ENCODE peak calls at places on chromosomes 4 and X, in five cellular contexts. G is hepatocyte, N is fibroblast of lung, Y is fibroblast of pulmonary artery, W is NB4. J is an unnamed sample.

GRCh38 chr4:84952004-84952403 is 14.5 kb downstream of the WDFY3 start:
- DNase-seq in W (no peak), N (peak), G (peak), Y (peak), J (peak)

GRCh38 chr4:14233126-14233525 is 605.6 kb upstream of the BOD1L1 start:
- DNase-seq in Y (no peak), W (no peak), N (no peak), G (no peak), J (no peak)

GRCh38 chr4:177964693-177965168 is 522.5 kb upstream of the AGA start:
- DNase-seq in Y (peak), W (no peak), N (peak), G (no peak), J (no peak)

GRCh38 chrX:39764441-39764914 is 333.3 kb downstream of the BCOR start:
- DNase-seq in Y (peak), G (no peak), N (peak), W (peak), J (no peak)

GRCh38 chrX:119606508-119607389 is 525 bp upstream of the NKRF start:
- DNase-seq in G (no peak), Y (no peak), N (peak), W (no peak), J (no peak)

GRCh38 chr4:77110707-77111106 is 34.9 kb upstream of the CCNI start:
- DNase-seq in W (no peak), N (no peak), Y (no peak), G (no peak), J (peak)

GRCh38 chr4:8325284-8325973 is 55.9 kb downstream of the HTRA3 start:
- DNase-seq in N (no peak), Y (no peak), G (no peak), W (no peak), J (no peak)

GRCh38 chr4:86968477-86969015 is 33.7 kb downstream of the AFF1 start:
- DNase-seq in N (no peak), W (no peak), Y (no peak), G (no peak), J (no peak)

GRCh38 chrX:20362268-20363002 is 95.7 kb upstream of the RPS6KA3 start:
- DNase-seq in W (no peak), G (peak), Y (peak), N (peak), J (no peak)

GRCh38 chr4:1264942-1265341 is 16.0 kb upstream of the CTBP1 start:
- DNase-seq in Y (no peak), G (no peak), W (no peak), N (no peak), J (no peak)

GRCh38 chrX:17740137-17741122 is 3.1 kb downstream of the SCML1 start:
- DNase-seq in N (no peak), W (no peak), G (no peak), Y (no peak), J (no peak)

GRCh38 chrX:1584237-1585011 is 7.0 kb upstream of the AKAP17A start:
- DNase-seq in W (no peak), G (no peak), Y (no peak), N (no peak), J (no peak)

GRCh38 chrX:152177497-152178269 is 39.3 kb upstream of the MAGEA10 start:
- DNase-seq in G (no peak), Y (no peak), W (no peak), N (peak), J (peak)

GRCh38 chrX:53713987-53714579 is 27.6 kb upstream of the HUWE1 start:
- DNase-seq in W (peak), Y (no peak), N (no peak), G (no peak), J (no peak)

GRCh38 chrX:53715336-53715924 is 28.9 kb upstream of the HUWE1 start:
- DNase-seq in Y (no peak), N (peak), G (no peak), W (no peak), J (no peak)

GRCh38 chrX:53716328-53717088 is 30.0 kb upstream of the HUWE1 start:
- DNase-seq in Y (peak), G (no peak), N (peak), W (peak), J (no peak)

GRCh38 chrX:53714580-53715335 is 28.2 kb upstream of the HUWE1 start:
- DNase-seq in G (no peak), Y (peak), N (peak), W (peak), J (peak)

GRCh38 chrX:53711446-53711845 is 24.9 kb upstream of the HUWE1 start:
- DNase-seq in N (no peak), W (no peak), G (no peak), Y (no peak), J (peak)
- TF ChIP-seq CTCF in N (no peak), W (no peak), G (no peak), Y (no peak), J (no peak)

GRCh38 chr4:28225005-28225404 is 1364.4 kb downstream of the STIM2 start:
- DNase-seq in Y (peak), G (peak), W (peak), N (peak), J (peak)
- TF ChIP-seq CTCF in Y (peak), G (peak), W (no peak), N (peak), J (peak)

GRCh38 chr4:64781737-64782326 is 372.6 kb upstream of the TECRL start:
- DNase-seq in Y (peak), G (peak), N (peak), W (peak), J (peak)
- TF ChIP-seq CTCF in Y (peak), G (peak), N (peak), W (peak), J (peak)

DNA sequence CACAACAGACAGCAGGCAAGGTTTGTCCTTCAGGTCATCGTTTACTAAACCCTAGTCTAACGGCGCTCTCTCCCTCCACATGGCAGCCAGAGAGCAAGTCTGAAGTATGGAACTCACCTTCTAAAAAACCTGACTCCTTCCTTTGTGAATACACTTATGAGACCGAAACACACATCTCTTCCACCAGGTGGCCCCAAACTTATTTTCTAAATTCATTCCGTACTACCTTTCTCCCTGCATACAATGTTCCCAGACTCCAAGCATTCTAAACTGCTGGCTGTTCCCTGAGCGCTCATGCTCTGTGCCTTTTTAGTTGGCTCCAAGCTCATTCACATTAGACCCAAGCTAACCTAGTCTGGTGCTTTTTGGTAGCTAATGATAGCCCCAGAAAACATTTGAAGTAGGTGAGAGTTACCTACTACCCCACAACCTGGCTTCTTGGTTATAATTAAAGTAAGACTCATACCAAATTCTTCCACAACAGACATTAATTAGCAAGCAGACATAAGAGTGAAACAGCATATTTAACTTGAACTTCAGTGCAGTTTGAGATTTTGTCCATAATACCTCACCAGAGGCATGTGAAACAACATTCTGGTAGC is 67.6 kb upstream of the DCLK2 start:
- DNase-seq in G (peak), Y (peak), W (peak), N (peak), J (peak)
- TF ChIP-seq CTCF in G (peak), Y (peak), W (peak), N (peak), J (peak)

GRCh38 chr4:145196747-145197146 is 16.4 kb upstream of the OTUD4 start:
- DNase-seq in N (no peak), Y (no peak), W (no peak), G (no peak), J (no peak)
- TF ChIP-seq CTCF in N (no peak), Y (no peak), W (no peak), G (no peak), J (no peak)

GRCh38 chr4:10063544-10064300 is 42.4 kb upstream of the SLC2A9 start:
- DNase-seq in W (peak), G (peak), N (peak), Y (peak), J (peak)
- TF ChIP-seq CTCF in W (peak), G (peak), N (peak), Y (peak), J (peak)

GRCh38 chrX:135484636-135485289 is 35.7 kb upstream of the INTS6L start:
- DNase-seq in Y (peak), N (peak), G (peak), W (peak), J (peak)
- TF ChIP-seq CTCF in Y (peak), N (peak), G (peak), W (peak), J (peak)

DNA sequence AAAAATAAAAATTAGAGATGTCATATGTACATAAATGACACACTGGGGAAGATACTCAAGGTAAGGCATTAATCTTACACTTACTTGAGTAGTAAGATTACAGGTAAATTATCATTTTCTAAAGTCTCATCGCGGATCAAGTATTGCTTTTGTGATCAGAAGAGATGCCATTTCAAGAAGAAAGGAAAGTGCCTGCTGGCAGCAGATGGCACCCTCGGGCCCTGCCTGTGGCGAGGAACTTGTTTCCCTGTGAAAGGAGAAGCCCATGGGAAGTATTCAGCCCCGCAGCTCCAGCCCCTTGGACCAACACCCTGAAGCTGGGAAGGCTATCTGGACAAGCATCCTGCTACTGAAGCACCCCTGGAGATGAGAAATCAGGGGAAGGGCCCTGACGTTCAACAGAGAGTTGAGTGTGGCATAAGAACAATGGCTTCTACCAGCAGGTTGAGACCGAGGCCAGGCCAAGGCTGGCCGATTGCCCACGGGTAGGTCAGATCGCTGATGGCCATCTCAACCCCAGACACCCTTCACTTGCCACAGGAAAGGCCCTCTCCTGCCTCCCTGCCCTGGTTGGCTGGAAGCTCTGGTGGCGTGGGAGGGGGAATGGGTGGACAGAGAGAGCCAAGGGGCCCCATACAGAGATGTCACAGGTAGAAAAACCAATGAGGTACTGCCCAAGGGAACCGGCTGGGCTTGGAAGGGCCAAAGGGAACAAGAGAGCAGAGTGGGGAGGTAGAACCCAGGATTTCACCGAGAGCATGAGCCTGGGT is 18.8 kb upstream of the MXD4 start:
- DNase-seq in G (no peak), N (no peak), W (no peak), Y (no peak), J (no peak)
- TF ChIP-seq CTCF in G (no peak), N (no peak), W (no peak), Y (no peak), J (peak)